ENCODE peak calls at places on chromosomes 12 and 14, in ten cellular contexts. One of them, this sample, is unnamed.

GRCh38 chr14:49051328-49052060 is 534.7 kb downstream of the RPS29 start:
- DNase-seq in A549: no peak
- DNase-seq in uterus: no peak
- DNase-seq in fibroblast of lung: peak
- DNase-seq in GM23338: no peak
- DNase-seq in astrocyte: peak
- DNase-seq in mammary epithelial cell: no peak
- DNase-seq in neural progenitor cell: no peak
- DNase-seq in IMR-90: peak
- DNase-seq in astrocyte of the cerebellum: no peak
- DNase-seq in this sample: peak

GRCh38 chr14:104977681-104978647 is at the start of gene AHNAK2:
- DNase-seq in astrocyte: peak
- DNase-seq in fibroblast of lung: peak
- DNase-seq in astrocyte of the cerebellum: no peak
- DNase-seq in neural progenitor cell: peak
- DNase-seq in GM23338: peak
- DNase-seq in uterus: peak
- DNase-seq in IMR-90: peak
- DNase-seq in mammary epithelial cell: peak
- DNase-seq in A549: peak
- DNase-seq in this sample: no peak

GRCh38 chr14:66379116-66379515 is 107.1 kb upstream of the CCDC196 start:
- DNase-seq in IMR-90: no peak
- DNase-seq in mammary epithelial cell: peak
- DNase-seq in GM23338: no peak
- DNase-seq in A549: no peak
- DNase-seq in uterus: no peak
- DNase-seq in neural progenitor cell: peak
- DNase-seq in astrocyte: peak
- DNase-seq in fibroblast of lung: peak
- DNase-seq in astrocyte of the cerebellum: no peak
- DNase-seq in this sample: no peak

GRCh38 chr14:102501751-102502315 is 7.7 kb downstream of the ANKRD9 start:
- DNase-seq in IMR-90: no peak
- DNase-seq in astrocyte: no peak
- DNase-seq in neural progenitor cell: no peak
- DNase-seq in GM23338: peak
- DNase-seq in mammary epithelial cell: no peak
- DNase-seq in uterus: no peak
- DNase-seq in fibroblast of lung: no peak
- DNase-seq in A549: no peak
- DNase-seq in astrocyte of the cerebellum: no peak
- DNase-seq in this sample: no peak

GRCh38 chr14:30888480-30889243 is 14.3 kb downstream of the COCH start:
- DNase-seq in IMR-90: no peak
- DNase-seq in uterus: no peak
- DNase-seq in A549: no peak
- DNase-seq in astrocyte of the cerebellum: no peak
- DNase-seq in astrocyte: no peak
- DNase-seq in mammary epithelial cell: no peak
- DNase-seq in GM23338: peak
- DNase-seq in neural progenitor cell: no peak
- DNase-seq in fibroblast of lung: no peak
- DNase-seq in this sample: no peak

GRCh38 chr14:65019944-65020566 is 33.4 kb downstream of the FNTB start:
- DNase-seq in mammary epithelial cell: peak
- DNase-seq in IMR-90: peak
- DNase-seq in A549: peak
- DNase-seq in fibroblast of lung: peak
- DNase-seq in astrocyte: peak
- DNase-seq in GM23338: peak
- DNase-seq in neural progenitor cell: peak
- DNase-seq in uterus: peak
- DNase-seq in astrocyte of the cerebellum: peak
- DNase-seq in this sample: peak

GRCh38 chr12:15171015-15171646 is 50.1 kb downstream of the RERG start:
- DNase-seq in fibroblast of lung: peak
- DNase-seq in astrocyte of the cerebellum: no peak
- DNase-seq in IMR-90: no peak
- DNase-seq in mammary epithelial cell: no peak
- DNase-seq in uterus: no peak
- DNase-seq in neural progenitor cell: no peak
- DNase-seq in GM23338: no peak
- DNase-seq in A549: peak
- DNase-seq in astrocyte: no peak
- DNase-seq in this sample: no peak

GRCh38 chr14:55579724-55580400 is at the start of gene KTN1:
- DNase-seq in GM23338: peak
- DNase-seq in astrocyte: peak
- DNase-seq in IMR-90: peak
- DNase-seq in neural progenitor cell: peak
- DNase-seq in mammary epithelial cell: peak
- DNase-seq in astrocyte of the cerebellum: no peak
- DNase-seq in uterus: peak
- DNase-seq in A549: peak
- DNase-seq in fibroblast of lung: peak
- DNase-seq in this sample: no peak

GRCh38 chr12:1993871-1994371 is 10.3 kb downstream of the DCP1B start:
- DNase-seq in uterus: no peak
- DNase-seq in GM23338: no peak
- DNase-seq in astrocyte: peak
- DNase-seq in fibroblast of lung: peak
- DNase-seq in astrocyte of the cerebellum: peak
- DNase-seq in mammary epithelial cell: no peak
- DNase-seq in A549: no peak
- DNase-seq in neural progenitor cell: no peak
- DNase-seq in IMR-90: peak
- DNase-seq in this sample: peak

GRCh38 chr12:98559666-98560065 is 33.8 kb upstream of the SLC25A3 start:
- DNase-seq in mammary epithelial cell: no peak
- DNase-seq in A549: no peak
- DNase-seq in astrocyte: no peak
- DNase-seq in neural progenitor cell: no peak
- DNase-seq in GM23338: no peak
- DNase-seq in astrocyte of the cerebellum: no peak
- DNase-seq in fibroblast of lung: no peak
- DNase-seq in uterus: no peak
- DNase-seq in IMR-90: no peak
- DNase-seq in this sample: no peak

DNA sequence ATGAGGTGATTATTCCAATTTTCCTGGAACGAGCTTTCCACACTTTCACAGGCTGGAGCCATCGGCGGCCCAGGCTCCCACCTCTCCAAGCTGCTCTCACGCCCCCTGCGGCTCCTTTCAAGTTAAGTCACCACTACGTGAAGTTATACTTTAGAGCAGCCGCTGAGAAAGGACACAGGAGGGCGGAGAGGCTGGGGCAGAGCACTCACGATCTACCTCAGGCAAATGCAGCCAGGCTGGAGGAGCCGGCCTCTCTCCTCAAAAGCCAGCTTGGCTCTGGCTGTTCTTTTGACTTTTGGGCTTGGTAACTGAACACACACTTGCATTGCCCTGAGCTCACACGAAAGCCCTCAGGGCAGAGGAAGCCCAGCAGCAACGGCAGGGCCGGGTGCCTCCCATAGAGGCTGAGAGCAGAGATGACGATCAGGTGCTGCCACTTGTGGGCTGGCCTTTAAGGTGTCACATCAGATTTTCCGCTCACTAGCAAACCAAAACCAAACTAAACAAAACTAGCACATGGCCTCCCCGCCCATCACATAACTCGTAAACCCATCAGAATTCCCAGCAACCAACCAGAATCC is 75.2 kb downstream of the PITPNM2 start:
- DNase-seq in neural progenitor cell: peak
- DNase-seq in GM23338: peak
- DNase-seq in astrocyte of the cerebellum: no peak
- DNase-seq in mammary epithelial cell: no peak
- DNase-seq in IMR-90: no peak
- DNase-seq in A549: no peak
- DNase-seq in astrocyte: peak
- DNase-seq in fibroblast of lung: peak
- DNase-seq in uterus: peak
- DNase-seq in this sample: no peak
- H3K4me3 ChIP-seq in neural progenitor cell: peak
- H3K4me3 ChIP-seq in GM23338: no peak
- H3K4me3 ChIP-seq in astrocyte of the cerebellum: no peak
- H3K4me3 ChIP-seq in mammary epithelial cell: no peak
- H3K4me3 ChIP-seq in IMR-90: no peak
- H3K4me3 ChIP-seq in A549: no peak
- H3K4me3 ChIP-seq in astrocyte: no peak
- H3K4me3 ChIP-seq in fibroblast of lung: no peak
- H3K4me3 ChIP-seq in uterus: no peak
- H3K4me3 ChIP-seq in this sample: no peak

DNA sequence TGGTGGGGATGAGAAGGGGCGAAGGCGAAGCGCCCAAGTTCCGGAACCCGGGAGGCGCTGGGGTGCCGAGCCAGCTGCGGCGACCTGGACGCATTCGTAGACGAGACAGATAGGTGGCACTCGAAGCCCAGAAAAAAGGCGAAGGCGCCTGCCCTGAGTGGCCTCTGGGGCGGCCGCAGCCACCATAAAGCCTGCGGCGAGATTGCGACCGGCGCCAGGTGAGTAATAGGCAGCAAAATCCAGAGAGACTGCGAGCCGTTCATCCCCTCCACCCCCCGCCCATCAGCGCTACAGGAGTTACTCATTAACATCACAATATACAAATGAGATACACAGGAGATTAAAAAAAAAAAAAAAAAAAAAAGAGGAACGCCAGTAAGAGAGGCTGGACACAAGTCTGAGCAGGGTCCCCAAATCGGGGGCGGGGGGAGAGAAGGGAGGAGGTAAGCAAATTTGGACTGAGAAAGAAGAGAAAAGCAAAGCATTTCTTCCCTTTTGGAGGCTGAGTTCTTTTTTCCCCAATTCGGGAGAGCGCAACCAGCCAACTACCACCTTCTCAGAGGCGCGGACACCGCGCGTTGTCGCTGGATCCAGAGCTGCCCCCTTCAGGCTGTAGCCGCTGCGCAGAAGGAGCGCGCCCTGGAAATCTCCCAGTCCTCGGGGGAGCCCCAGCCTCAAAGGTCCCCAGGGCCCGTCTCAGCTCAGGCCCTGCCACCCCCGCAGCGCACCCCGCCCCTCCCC is 15.7 kb downstream of the TBX3 start:
- DNase-seq in A549: peak
- DNase-seq in astrocyte: peak
- DNase-seq in fibroblast of lung: peak
- DNase-seq in IMR-90: peak
- DNase-seq in uterus: peak
- DNase-seq in mammary epithelial cell: peak
- DNase-seq in neural progenitor cell: peak
- DNase-seq in GM23338: peak
- DNase-seq in astrocyte of the cerebellum: no peak
- DNase-seq in this sample: no peak
- H3K4me3 ChIP-seq in A549: peak
- H3K4me3 ChIP-seq in astrocyte: peak
- H3K4me3 ChIP-seq in fibroblast of lung: peak
- H3K4me3 ChIP-seq in IMR-90: peak
- H3K4me3 ChIP-seq in uterus: peak
- H3K4me3 ChIP-seq in mammary epithelial cell: peak
- H3K4me3 ChIP-seq in neural progenitor cell: peak
- H3K4me3 ChIP-seq in GM23338: peak
- H3K4me3 ChIP-seq in astrocyte of the cerebellum: peak
- H3K4me3 ChIP-seq in this sample: peak

GRCh38 chr12:13156277-13156676 is 40.2 kb upstream of the EMP1 start:
- DNase-seq in IMR-90: peak
- DNase-seq in uterus: no peak
- DNase-seq in neural progenitor cell: no peak
- DNase-seq in A549: no peak
- DNase-seq in mammary epithelial cell: no peak
- DNase-seq in astrocyte: peak
- DNase-seq in GM23338: no peak
- DNase-seq in astrocyte of the cerebellum: no peak
- DNase-seq in fibroblast of lung: peak
- DNase-seq in this sample: no peak
- H3K4me3 ChIP-seq in IMR-90: no peak
- H3K4me3 ChIP-seq in uterus: no peak
- H3K4me3 ChIP-seq in neural progenitor cell: no peak
- H3K4me3 ChIP-seq in A549: no peak
- H3K4me3 ChIP-seq in mammary epithelial cell: no peak
- H3K4me3 ChIP-seq in astrocyte: no peak
- H3K4me3 ChIP-seq in GM23338: no peak
- H3K4me3 ChIP-seq in astrocyte of the cerebellum: no peak
- H3K4me3 ChIP-seq in fibroblast of lung: no peak
- H3K4me3 ChIP-seq in this sample: no peak

GRCh38 chr12:95836630-95837239 is 22.0 kb upstream of the SNRPF start:
- DNase-seq in uterus: no peak
- DNase-seq in GM23338: no peak
- DNase-seq in mammary epithelial cell: no peak
- DNase-seq in fibroblast of lung: peak
- DNase-seq in astrocyte of the cerebellum: peak
- DNase-seq in neural progenitor cell: no peak
- DNase-seq in astrocyte: peak
- DNase-seq in IMR-90: peak
- DNase-seq in A549: peak
- DNase-seq in this sample: no peak

GRCh38 chr12:95837240-95838038 is 21.3 kb upstream of the SNRPF start:
- DNase-seq in neural progenitor cell: no peak
- DNase-seq in uterus: no peak
- DNase-seq in mammary epithelial cell: no peak
- DNase-seq in fibroblast of lung: no peak
- DNase-seq in astrocyte: no peak
- DNase-seq in astrocyte of the cerebellum: no peak
- DNase-seq in A549: peak
- DNase-seq in GM23338: peak
- DNase-seq in IMR-90: no peak
- DNase-seq in this sample: no peak

GRCh38 chr12:95838125-95838524 is 20.6 kb upstream of the SNRPF start:
- DNase-seq in GM23338: no peak
- DNase-seq in IMR-90: peak
- DNase-seq in mammary epithelial cell: no peak
- DNase-seq in fibroblast of lung: peak
- DNase-seq in uterus: no peak
- DNase-seq in neural progenitor cell: no peak
- DNase-seq in astrocyte: peak
- DNase-seq in A549: peak
- DNase-seq in astrocyte of the cerebellum: peak
- DNase-seq in this sample: no peak

GRCh38 chr12:95836185-95836609 is 22.6 kb upstream of the SNRPF start:
- DNase-seq in A549: peak
- DNase-seq in uterus: no peak
- DNase-seq in neural progenitor cell: no peak
- DNase-seq in fibroblast of lung: peak
- DNase-seq in astrocyte of the cerebellum: peak
- DNase-seq in mammary epithelial cell: peak
- DNase-seq in astrocyte: peak
- DNase-seq in IMR-90: peak
- DNase-seq in GM23338: no peak
- DNase-seq in this sample: no peak

DNA sequence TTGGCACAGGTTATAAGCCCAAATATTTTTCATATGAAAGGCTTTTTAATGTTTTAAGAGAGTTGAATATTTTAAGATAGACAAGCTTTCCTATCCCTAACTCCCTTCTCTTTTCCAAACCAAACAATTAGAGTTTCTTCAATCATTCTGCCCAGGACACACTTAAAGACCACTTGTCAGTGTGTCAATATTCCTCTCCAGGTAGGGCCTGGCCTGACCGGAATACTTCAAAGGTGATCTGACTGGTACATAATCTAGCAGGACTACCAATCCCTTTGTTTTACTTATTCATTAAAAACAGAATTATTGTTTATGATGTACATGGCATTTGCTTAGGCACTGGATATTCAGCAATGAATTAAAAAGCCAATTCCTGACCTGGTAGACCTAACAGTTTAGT is 24.2 kb upstream of the SNRPF start:
- DNase-seq in GM23338: no peak
- DNase-seq in IMR-90: no peak
- DNase-seq in A549: no peak
- DNase-seq in neural progenitor cell: no peak
- DNase-seq in astrocyte of the cerebellum: no peak
- DNase-seq in mammary epithelial cell: no peak
- DNase-seq in uterus: no peak
- DNase-seq in fibroblast of lung: no peak
- DNase-seq in astrocyte: no peak
- DNase-seq in this sample: no peak
- H3K4me3 ChIP-seq in GM23338: no peak
- H3K4me3 ChIP-seq in IMR-90: no peak
- H3K4me3 ChIP-seq in A549: no peak
- H3K4me3 ChIP-seq in neural progenitor cell: no peak
- H3K4me3 ChIP-seq in astrocyte of the cerebellum: no peak
- H3K4me3 ChIP-seq in mammary epithelial cell: no peak
- H3K4me3 ChIP-seq in uterus: no peak
- H3K4me3 ChIP-seq in fibroblast of lung: no peak
- H3K4me3 ChIP-seq in astrocyte: no peak
- H3K4me3 ChIP-seq in this sample: no peak

This sample was measured in AG04449.